ENCODE peak calls at places on chromosomes 4 and X, in six cellular contexts. F is HEK293T, U is kidney epithelial cell, P is NCI-H1048, V is endodermal cell, Y is posterior cingulate gyrus. S is an unnamed sample.

GRCh38 chrX:94932278-94932965 is 1258.4 kb downstream of the FAM133A start:
- DNase-seq in F (no peak), U (no peak), P (no peak), V (no peak), Y (no peak), S (no peak)

GRCh38 chrX:49043220-49043986 is at the start of gene TFE3:
- DNase-seq in F (peak), U (peak), P (peak), V (peak), Y (peak), S (peak)

GRCh38 chrX:65920620-65921019 is 119.3 kb downstream of the VSIG4 start:
- DNase-seq in F (no peak), U (no peak), P (no peak), V (peak), Y (no peak), S (no peak)

GRCh38 chr4:100367451-100367850 is 150.4 kb downstream of the EMCN start:
- DNase-seq in F (no peak), U (no peak), P (no peak), V (no peak), Y (no peak), S (no peak)

GRCh38 chr4:156933633-156934258 is 37.9 kb downstream of the PDGFC start:
- DNase-seq in F (no peak), U (peak), P (no peak), V (no peak), Y (no peak), S (no peak)

GRCh38 chr4:117134386-117134785 is 49.0 kb upstream of the TRAM1L1 start:
- DNase-seq in F (peak), U (peak), P (no peak), V (peak), Y (peak), S (peak)

GRCh38 chrX:103704863-103705262 is 5.8 kb upstream of the TMEM31 start:
- DNase-seq in F (no peak), U (no peak), P (no peak), V (no peak), Y (peak), S (peak)

GRCh38 chrX:97234471-97235097 is 350.9 kb downstream of the RPA4 start:
- DNase-seq in F (no peak), U (no peak), P (no peak), V (no peak), Y (no peak), S (no peak)

GRCh38 chrX:9682456-9682855 is 83.2 kb downstream of the GPR143 start:
- DNase-seq in F (no peak), U (no peak), P (no peak), V (peak), Y (no peak), S (no peak)

GRCh38 chr4:8019396-8020365 is 80.0 kb upstream of the AFAP1 start:
- DNase-seq in F (no peak), U (no peak), P (no peak), V (peak), Y (peak), S (peak)

GRCh38 chrX:9873952-9874351 is 87.7 kb downstream of the SHROOM2 start:
- DNase-seq in F (peak), U (no peak), P (peak), V (peak), Y (peak), S (peak)

GRCh38 chr4:15001248-15001824 is 945 bp upstream of the CPEB2 start:
- DNase-seq in F (peak), U (peak), P (peak), V (peak), Y (peak), S (peak)

GRCh38 chr4:7845493-7846124 is 94.1 kb downstream of the AFAP1 start:
- DNase-seq in F (no peak), U (no peak), P (no peak), V (peak), Y (peak), S (no peak)

GRCh38 chr4:6671648-6672047 is 22.0 kb upstream of the S100P start:
- DNase-seq in F (no peak), U (no peak), P (no peak), V (no peak), Y (no peak), S (no peak)

GRCh38 chrX:131816551-131817136 is 206.5 kb upstream of the STK26 start:
- DNase-seq in F (peak), U (peak), P (no peak), V (no peak), Y (peak), S (peak)

GRCh38 chr4:158446106-158446505 is 75.6 kb upstream of the RXFP1 start:
- DNase-seq in F (no peak), U (no peak), P (no peak), V (no peak), Y (no peak), S (no peak)

GRCh38 chrX:143635915-143636314 is at the start of gene SLITRK4:
- DNase-seq in F (no peak), U (no peak), P (no peak), V (peak), Y (peak), S (no peak)

GRCh38 chr4:48778431-48779094 is 1.5 kb downstream of the FRYL start:
- DNase-seq in F (no peak), U (no peak), P (no peak), V (no peak), Y (no peak), S (no peak)

GRCh38 chr4:24519649-24520048 is 64.7 kb downstream of the DHX15 start:
- DNase-seq in F (no peak), U (peak), P (no peak), V (peak), Y (no peak), S (no peak)